ENCODE peak calls at places on chromosomes 5 and 9, in four cellular contexts. L is HL-60, P is K562, W is GM12878. M is an unnamed sample.

GRCh38 chr5:180602481-180603075 is 11.3 kb upstream of the SCGB3A1 start:
- DNase-seq in L (no peak), P (no peak), W (no peak), M (peak; percentile 11)

GRCh38 chr9:79858509-79858908 is 286.7 kb downstream of the TLE4 start:
- DNase-seq in L (no peak), P (no peak), W (no peak), M (no peak)

GRCh38 chr5:80275347-80275746 is 19.5 kb upstream of the SERINC5 start:
- DNase-seq in L (no peak), P (no peak), W (no peak), M (no peak)

GRCh38 chr9:136721339-136722092 is 9.1 kb downstream of the DIPK1B start:
- DNase-seq in L (peak; percentile 43), P (no peak), W (no peak), M (no peak)

GRCh38 chr5:54719384-54720306 is 202.1 kb downstream of the SNX18 start:
- DNase-seq in L (no peak), P (no peak), W (no peak), M (no peak)

GRCh38 chr5:180792287-180792964 is 10.2 kb downstream of the MGAT1 start:
- DNase-seq in L (no peak), P (no peak), W (no peak), M (no peak)

GRCh38 chr5:32217886-32218396 is 43.8 kb upstream of the GOLPH3 start:
- DNase-seq in L (no peak), P (no peak), W (no peak), M (no peak)

GRCh38 chr5:54835642-54836041 is 149.8 kb downstream of the ESM1 start:
- DNase-seq in L (no peak), P (no peak), W (no peak), M (no peak)

GRCh38 chr5:33433303-33434255 is 7.2 kb upstream of the TARS1 start:
- DNase-seq in L (no peak), P (no peak), W (no peak), M (no peak)

GRCh38 chr5:91848453-91848852 is 465.3 kb upstream of the ARRDC3 start:
- DNase-seq in L (no peak), P (no peak), W (no peak), M (no peak)

GRCh38 chr5:160938532-160938931 is 86.5 kb upstream of the ATP10B start:
- DNase-seq in L (peak; percentile 93), P (no peak), W (no peak), M (no peak)

GRCh38 chr5:101424530-101425175 is 521.6 kb upstream of the ST8SIA4 start:
- DNase-seq in L (no peak), P (no peak), W (no peak), M (no peak)

GRCh38 chr5:120358949-120359348 is 105.2 kb upstream of the PRR16 start:
- DNase-seq in L (no peak), P (no peak), W (no peak), M (no peak)

GRCh38 chr9:128702949-128703615 is 779 bp downstream of the PKN3 start:
- DNase-seq in L (no peak), P (peak; percentile 83), W (no peak), M (peak; percentile 64)

GRCh38 chr5:51665295-51665593 is 282.0 kb downstream of the ISL1 start:
- DNase-seq in L (no peak), P (no peak), W (no peak), M (no peak)

GRCh38 chr9:33375841-33376321 is 26.5 kb downstream of the AQP7 start:
- DNase-seq in L (no peak), P (peak; percentile 63), W (no peak), M (no peak)

GRCh38 chr9:81389569-81389993 is 299.8 kb downstream of the TLE1 start:
- DNase-seq in L (no peak), P (no peak), W (no peak), M (no peak)

DNA sequence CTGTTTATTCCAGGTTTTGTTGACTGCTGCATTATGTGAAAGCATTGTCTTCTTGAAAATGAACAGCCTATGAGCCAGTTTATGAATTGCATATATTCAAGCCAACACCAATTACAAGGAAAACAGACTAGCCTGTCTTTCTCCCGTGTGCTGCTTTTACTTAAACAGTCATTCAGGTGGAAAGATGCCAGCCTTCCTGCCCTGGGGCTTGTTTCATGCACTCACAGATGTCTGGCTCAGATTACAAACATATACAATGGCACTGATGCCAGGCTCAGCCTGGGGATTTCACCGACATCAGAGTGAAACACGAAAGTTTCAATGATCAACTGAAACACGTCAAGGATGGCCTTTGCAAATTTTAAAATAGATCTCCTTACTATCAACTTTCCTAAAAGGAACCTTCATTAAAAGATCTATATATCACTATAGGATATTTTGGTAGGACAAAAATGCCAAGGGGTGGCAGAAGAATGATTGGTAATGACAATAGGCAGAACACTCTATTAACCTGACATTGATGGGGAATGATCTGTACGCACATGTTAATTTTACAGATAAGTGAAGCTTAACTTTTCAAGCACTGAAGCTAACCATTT is 1576.5 kb downstream of the EFNA5 start:
- DNase-seq in L (no peak), P (no peak), W (peak; percentile 3), M (no peak)
- TF ChIP-seq SPI1 in L (no peak), P (no peak), W (no peak), M (no peak)

DNA sequence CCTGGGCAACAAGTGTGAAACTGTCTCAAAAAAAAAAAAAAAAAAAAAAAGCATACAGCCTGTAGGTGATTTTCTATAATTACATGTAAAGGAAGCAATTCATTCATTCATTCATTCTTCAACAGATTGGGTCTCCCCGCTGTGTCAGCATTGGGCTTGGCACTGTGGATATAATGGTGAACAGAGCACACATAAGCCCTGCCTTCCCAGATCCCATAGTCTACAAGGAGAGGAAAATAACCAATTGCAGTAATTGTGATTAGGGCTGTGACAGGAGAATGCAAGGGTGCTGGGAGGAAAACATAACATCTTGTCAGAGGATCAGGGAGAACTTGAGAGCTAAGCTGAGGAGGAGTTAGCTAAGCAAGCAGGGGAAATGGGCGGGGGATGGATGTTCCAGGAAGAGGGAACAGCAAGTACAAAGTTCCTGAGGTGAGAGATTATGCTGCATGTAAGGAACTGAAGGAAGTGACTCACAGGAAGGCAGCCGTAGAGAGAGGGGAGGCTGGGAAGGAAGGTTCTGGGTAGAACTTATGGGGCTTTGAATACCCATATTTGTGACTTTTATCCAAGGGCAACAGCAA is 24.0 kb upstream of the KLF9 start:
- DNase-seq in L (peak; percentile 56), P (peak; percentile 15), W (no peak), M (no peak)
- TF ChIP-seq POLR2AphosphoS5 in L (no peak), P (no peak), W (no peak), M (no peak)

GRCh38 chr5:170169996-170170395 is 62.8 kb upstream of the C5orf58 start:
- DNase-seq in L (no peak), P (no peak), W (no peak), M (no peak)
- TF ChIP-seq SPI1 in L (no peak), P (no peak), W (no peak), M (no peak)

GRCh38 chr5:158450761-158451160 is 591.8 kb upstream of the CLINT1 start:
- DNase-seq in L (no peak), P (no peak), W (no peak), M (no peak)

GRCh38 chr5:158456241-158456640 is 597.3 kb upstream of the CLINT1 start:
- DNase-seq in L (no peak), P (no peak), W (no peak), M (no peak)

GRCh38 chr5:158451983-158452710 is 593.2 kb upstream of the CLINT1 start:
- DNase-seq in L (no peak), P (no peak), W (no peak), M (no peak)

GRCh38 chr5:158456756-158457155 is 597.8 kb upstream of the CLINT1 start:
- DNase-seq in L (peak; percentile 28), P (no peak), W (no peak), M (no peak)

GRCh38 chr5:158451203-158451982 is 592.4 kb upstream of the CLINT1 start:
- DNase-seq in L (no peak), P (no peak), W (no peak), M (no peak)
- TF ChIP-seq POLR2AphosphoS5 in L (no peak), P (no peak), W (no peak), M (no peak)

DNA sequence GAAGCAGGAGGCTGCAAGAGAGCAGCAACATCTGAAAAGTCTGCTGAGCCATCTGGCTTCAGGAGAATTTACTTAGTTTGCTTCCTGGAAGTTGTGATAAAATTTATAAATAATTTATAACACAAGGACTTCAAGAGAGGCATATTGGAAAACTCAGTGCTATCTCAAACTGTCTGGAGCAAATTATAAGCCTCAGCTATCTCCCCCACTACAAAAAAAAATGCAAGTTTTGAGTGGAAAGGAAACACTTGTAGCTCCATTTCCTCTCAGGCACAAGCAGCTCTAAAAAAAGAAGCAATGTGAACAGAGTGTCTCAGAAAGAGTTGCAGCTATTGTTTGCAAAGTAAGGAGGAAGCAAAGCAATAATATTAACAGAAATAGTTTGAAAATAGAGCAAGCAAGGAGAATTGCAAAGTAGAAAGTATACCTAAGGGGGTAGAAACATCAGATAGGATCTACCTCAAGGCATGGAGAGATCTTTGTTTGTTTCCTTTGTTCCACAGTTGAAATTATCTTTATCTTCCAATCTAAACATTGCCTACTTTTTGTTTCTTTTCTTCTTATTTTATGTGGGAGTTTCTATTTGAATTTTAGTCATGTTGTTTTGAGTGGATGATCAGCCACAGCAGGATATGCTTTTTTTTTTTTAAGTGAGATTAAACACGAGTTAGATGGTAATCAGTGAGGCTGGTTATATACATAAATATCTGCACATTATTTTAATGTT is 56.0 kb upstream of the IL6ST start:
- DNase-seq in L (no peak), P (no peak), W (no peak), M (no peak)
- TF ChIP-seq SPI1 in L (no peak), P (no peak), W (no peak), M (no peak)

GRCh38 chr9:12266758-12267157 is 426.4 kb upstream of the TYRP1 start:
- DNase-seq in L (no peak), P (no peak), W (no peak), M (no peak)
- TF ChIP-seq POLR2AphosphoS5 in L (no peak), P (no peak), W (no peak), M (no peak)

GRCh38 chr9:97978706-97979105 is 4.4 kb upstream of the ANP32B start:
- DNase-seq in L (no peak), P (no peak), W (no peak), M (no peak)
- TF ChIP-seq SPI1 in L (no peak), P (no peak), W (no peak), M (no peak)